ENCODE peak calls at places on chromosomes 3 and 15, in six cellular contexts. B is GM12878, R is SK-N-SH, W is K562, P is HCT116, H is HepG2. E is an unnamed sample.

GRCh38 chr15:100596792-100597191 is 5.2 kb downstream of the LINS1 start:
- DNase-seq in B (peak; percentile 74), R (no peak), W (peak; percentile 76), P (no peak), H (no peak), E (no peak)

GRCh38 chr3:99134996-99135395 is 233.5 kb upstream of the DCBLD2 start:
- DNase-seq in B (no peak), R (no peak), W (no peak), P (no peak), H (no peak), E (no peak)

GRCh38 chr3:97872209-97873042 is 50.6 kb downstream of the CRYBG3 start:
- DNase-seq in B (no peak), R (peak; percentile 19), W (no peak), P (no peak), H (no peak), E (no peak)

GRCh38 chr15:62940755-62941361 is 101.7 kb upstream of the TPM1 start:
- DNase-seq in B (no peak), R (peak; percentile 44), W (no peak), P (no peak), H (no peak), E (no peak)

GRCh38 chr3:74426571-74426970 is 187.9 kb downstream of the CNTN3 start:
- DNase-seq in B (no peak), R (no peak), W (no peak), P (no peak), H (no peak), E (no peak)

GRCh38 chr3:18111702-18112311 is 313.3 kb downstream of the SATB1 start:
- DNase-seq in B (peak; percentile 31), R (peak; percentile 52), W (no peak), P (peak; percentile 34), H (peak; percentile 5), E (no peak)

GRCh38 chr3:194306771-194307640 is 44.1 kb downstream of the CPN2 start:
- DNase-seq in B (peak; percentile 81), R (no peak), W (no peak), P (no peak), H (no peak), E (no peak)

GRCh38 chr3:134649106-134649705 is 1.6 kb downstream of the KY start:
- DNase-seq in B (no peak), R (no peak), W (no peak), P (no peak), H (no peak), E (no peak)

GRCh38 chr15:50828610-50829206 is 63.2 kb upstream of the SPPL2A start:
- DNase-seq in B (no peak), R (no peak), W (peak; percentile 17), P (peak; percentile 27), H (peak; percentile 70), E (no peak)

GRCh38 chr3:23754215-23754614 is 51.5 kb upstream of the UBE2E1 start:
- DNase-seq in B (no peak), R (no peak), W (no peak), P (no peak), H (no peak), E (no peak)

GRCh38 chr15:68768321-68768720 is 52.4 kb downstream of the ANP32A start:
- DNase-seq in B (no peak), R (no peak), W (no peak), P (no peak), H (no peak), E (peak; percentile 46)

GRCh38 chr3:73716418-73716817 is 91.7 kb upstream of the PDZRN3 start:
- DNase-seq in B (no peak), R (no peak), W (no peak), P (no peak), H (no peak), E (no peak)

GRCh38 chr15:51202783-51203182 is 108.1 kb upstream of the TNFAIP8L3 start:
- DNase-seq in B (no peak), R (no peak), W (no peak), P (no peak), H (no peak), E (no peak)

GRCh38 chr3:40921251-40921650 is 278.1 kb upstream of the CTNNB1 start:
- DNase-seq in B (no peak), R (no peak), W (no peak), P (no peak), H (no peak), E (no peak)

DNA sequence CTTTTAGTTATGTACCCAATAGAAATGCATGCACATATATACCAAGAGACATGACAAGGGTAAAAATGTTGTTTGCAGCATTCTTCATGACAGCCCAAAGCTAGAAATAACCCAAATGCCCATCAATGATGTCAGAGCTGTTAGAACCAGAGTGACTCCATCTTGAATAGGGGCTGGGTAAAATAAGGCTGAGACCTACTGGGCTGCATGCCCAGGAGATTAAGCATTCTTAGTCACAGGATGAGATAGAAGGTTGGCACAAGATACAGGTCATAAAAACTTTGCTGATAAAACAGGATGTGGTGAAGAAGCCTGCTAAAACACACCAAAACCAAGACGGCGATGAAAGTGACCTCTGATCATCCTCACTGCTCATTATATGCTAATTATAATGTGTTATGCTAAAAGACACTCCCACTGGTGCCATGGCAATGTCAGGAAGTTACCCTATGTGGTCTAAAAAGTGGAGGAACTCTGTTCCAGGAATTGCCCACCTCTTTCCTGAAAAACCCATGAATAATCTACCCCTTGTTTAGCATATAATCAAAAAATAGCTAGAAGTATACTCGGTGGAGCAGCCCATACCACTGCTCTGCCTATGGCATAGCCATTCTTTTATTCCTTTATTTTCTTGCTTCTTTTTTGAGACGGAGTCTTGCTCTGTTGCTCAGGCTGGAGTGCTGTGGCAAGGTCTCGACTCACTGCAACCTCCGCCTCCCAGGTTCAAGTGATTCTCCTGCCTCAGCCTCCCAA is 32.9 kb downstream of the ZBTB11 start:
- DNase-seq in B (no peak), R (no peak), W (no peak), P (peak; percentile 4), H (no peak), E (no peak)
- TF ChIP-seq SIN3A in B (no peak), R (no peak), W (no peak), P (no peak), H (no peak), E (no peak)

DNA sequence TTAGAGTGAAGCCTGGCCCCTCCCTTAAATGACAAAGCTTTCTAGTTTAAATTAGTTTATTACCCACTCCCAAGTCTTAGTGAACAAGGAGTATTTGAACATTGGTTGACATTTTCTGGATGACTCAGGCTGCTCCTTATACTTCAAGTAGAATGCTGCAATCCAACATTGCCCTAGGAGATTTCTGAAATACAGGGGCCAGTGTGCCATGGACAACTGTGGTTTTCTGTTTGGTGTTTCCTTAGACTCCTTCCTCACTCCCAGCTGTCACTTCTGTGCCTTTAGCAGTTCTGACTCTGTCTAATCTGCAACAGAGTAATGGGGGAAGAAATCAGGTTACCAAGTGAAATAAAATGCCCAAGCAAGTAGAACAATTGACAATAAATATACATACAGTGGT is 116.1 kb upstream of the P2RY1 start:
- DNase-seq in B (no peak), R (no peak), W (no peak), P (no peak), H (no peak), E (no peak)
- H3K27ac ChIP-seq in B (no peak overlapping the region), R (no peak overlapping the region), W (no peak overlapping the region), P (no peak overlapping the region), H (no peak overlapping the region), E (no peak overlapping the region)

DNA sequence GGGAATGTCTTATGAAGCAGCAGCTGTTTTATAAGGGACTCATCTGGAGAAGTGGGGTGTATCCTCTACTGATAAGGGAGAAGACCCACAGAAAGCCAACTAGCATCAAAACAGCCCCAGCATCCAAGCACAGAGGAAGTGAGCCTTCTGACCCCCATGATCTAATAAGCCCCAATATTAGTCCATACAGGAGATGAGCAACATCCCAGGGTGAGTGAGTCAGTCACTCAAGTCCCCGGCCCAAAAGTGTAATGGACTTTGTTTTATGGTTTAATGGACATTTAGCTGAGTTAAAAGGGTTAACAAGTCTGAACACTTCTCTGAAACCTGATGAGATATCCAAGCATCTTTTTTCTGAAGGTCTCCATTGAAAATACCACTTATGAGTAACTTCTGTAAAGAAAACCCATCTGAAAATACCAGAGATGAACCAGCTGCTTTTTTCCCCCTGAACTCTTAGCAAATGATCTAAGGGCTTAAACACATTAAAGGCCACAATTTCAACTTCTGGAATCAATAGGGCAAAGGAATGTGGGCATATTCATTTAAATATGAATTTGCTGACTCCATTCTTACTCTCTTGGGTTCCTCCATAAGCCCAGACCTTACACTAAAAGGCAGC is 115.6 kb downstream of the GREM1 start:
- DNase-seq in B (no peak), R (no peak), W (no peak), P (no peak), H (no peak), E (no peak)
- TF ChIP-seq SIN3A in B (no peak), R (no peak), W (no peak), P (no peak), H (no peak), E (no peak)

DNA sequence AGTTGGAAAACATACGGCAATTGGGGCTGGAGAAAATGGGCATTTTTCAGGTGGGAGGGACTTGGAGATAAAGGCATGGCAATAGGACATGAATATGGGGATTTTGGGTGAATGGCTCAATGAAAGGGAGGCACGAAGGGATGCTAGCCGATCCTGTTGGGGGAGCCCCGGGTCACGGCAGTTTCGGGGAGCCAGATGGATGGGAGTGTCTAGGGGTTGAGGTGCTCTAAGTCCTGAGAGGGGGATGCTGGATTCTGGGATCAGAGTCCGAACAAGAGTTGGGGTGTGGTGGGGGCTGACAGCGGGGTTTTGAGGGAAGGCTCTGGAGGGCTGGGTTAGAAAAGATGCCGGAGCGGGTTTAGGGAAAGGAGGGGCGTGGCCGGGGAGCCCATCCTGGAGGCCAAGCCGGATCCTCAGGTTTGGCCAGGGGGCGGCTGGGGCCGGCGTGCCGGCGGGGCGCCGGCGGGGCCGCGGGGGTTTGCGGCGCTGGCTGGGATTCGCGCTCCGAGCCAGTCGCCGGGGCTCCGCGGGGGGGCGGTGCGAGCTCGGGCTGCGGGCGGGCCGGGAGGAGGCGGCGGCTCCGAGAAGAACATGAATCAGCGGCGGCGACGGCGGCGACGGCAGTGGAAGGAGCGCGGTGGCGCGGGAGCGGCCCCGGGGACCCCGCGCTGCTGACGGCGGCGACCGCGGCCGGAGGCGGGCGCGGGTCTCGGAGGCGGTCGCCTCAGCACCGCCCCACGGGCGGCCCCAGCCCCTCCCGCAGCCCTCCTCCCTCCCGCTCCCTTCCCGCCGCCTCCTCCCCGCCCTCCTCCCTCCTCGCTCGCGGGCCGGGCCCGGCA is at the start of gene TYRO3:
- DNase-seq in B (no peak), R (peak; percentile 93), W (peak; percentile 88), P (no peak), H (no peak), E (no peak)
- H3K27ac ChIP-seq in B (no peak within 1 kb of the TSS), R (peak within 1 kb of the TSS; percentile 45), W (peak within 1 kb of the TSS; percentile 79), P (peak within 1 kb of the TSS; percentile 50), H (no peak within 1 kb of the TSS), E (peak within 1 kb of the TSS; percentile 75)

GRCh38 chr3:12342151-12342550 is 53.3 kb downstream of the PPARG start:
- DNase-seq in B (no peak), R (peak; percentile 8), W (no peak), P (no peak), H (no peak), E (no peak)

GRCh38 chr3:12345584-12346494 is 57.0 kb downstream of the PPARG start:
- DNase-seq in B (no peak), R (no peak), W (no peak), P (no peak), H (no peak), E (no peak)

GRCh38 chr3:12340506-12340905 is 51.6 kb downstream of the PPARG start:
- DNase-seq in B (no peak), R (no peak), W (no peak), P (no peak), H (no peak), E (no peak)

GRCh38 chr3:12345141-12345561 is 56.3 kb downstream of the PPARG start:
- DNase-seq in B (no peak), R (no peak), W (no peak), P (peak; percentile 84), H (no peak), E (peak; percentile 39)

GRCh38 chr3:12343091-12343494 is 54.2 kb downstream of the PPARG start:
- DNase-seq in B (no peak), R (peak; percentile 16), W (no peak), P (no peak), H (no peak), E (no peak)
- TF ChIP-seq SIN3A in B (no peak), R (no peak), W (no peak), P (no peak), H (no peak), E (no peak)

GRCh38 chr3:4750306-4751056 is 228.8 kb upstream of the BHLHE40 start:
- DNase-seq in B (no peak), R (no peak), W (no peak), P (no peak), H (peak; percentile 25), E (no peak)
- H3K27ac ChIP-seq in B (peak overlapping the region; percentile 95), R (peak overlapping the region; percentile 52), W (no peak overlapping the region), P (no peak overlapping the region), H (peak overlapping the region; percentile 88), E (peak overlapping the region; percentile 29)

E was measured in Panc1.